ENCODE peak calls at places on chromosomes 4 and X, in five cellular contexts. T is HepG2, N is HEK293T, F is GM12878, K is H1. Y is an unnamed sample.

GRCh38 chr4:141132689-141133145 is 552 bp downstream of the RNF150 start:
- DNase-seq in T (no peak), N (peak; percentile 50), F (no peak), K (no peak), Y (no peak)

GRCh38 chrX:433771-434170 is 47.1 kb upstream of the PPP2R3B start:
- DNase-seq in T (no peak), N (no peak), F (no peak), K (no peak), Y (no peak)

GRCh38 chr4:126038492-126039236 is 723.9 kb downstream of the FAT4 start:
- DNase-seq in T (no peak), N (no peak), F (no peak), K (no peak), Y (no peak)

GRCh38 chr4:16199132-16199531 is 27.1 kb downstream of the TAPT1 start:
- DNase-seq in T (peak; percentile 15), N (no peak), F (no peak), K (no peak), Y (no peak)

GRCh38 chr4:24979554-24979953 is 51.2 kb downstream of the LGI2 start:
- DNase-seq in T (no peak), N (no peak), F (no peak), K (no peak), Y (no peak)

GRCh38 chr4:68109891-68110290 is 19.8 kb downstream of the TMPRSS11F start:
- DNase-seq in T (no peak), N (no peak), F (no peak), K (no peak), Y (no peak)

GRCh38 chr4:122285285-122285684 is 93.5 kb upstream of the ADAD1 start:
- DNase-seq in T (no peak), N (no peak), F (no peak), K (no peak), Y (no peak)

GRCh38 chr4:141462361-141462760 is 174.0 kb upstream of the IL15 start:
- DNase-seq in T (no peak), N (no peak), F (no peak), K (no peak), Y (no peak)

GRCh38 chr4:169147217-169147616 is 123.5 kb downstream of the SH3RF1 start:
- DNase-seq in T (no peak), N (no peak), F (no peak), K (no peak), Y (no peak)

GRCh38 chrX:7093305-7093704 is 54.2 kb upstream of the STS start:
- DNase-seq in T (no peak), N (no peak), F (no peak), K (no peak), Y (no peak)

GRCh38 chr4:183175631-183176232 is 76.7 kb downstream of the WWC2 start:
- DNase-seq in T (peak; percentile 89), N (no peak), F (no peak), K (no peak), Y (no peak)
- TF ChIP-seq SUZ12 in T (no peak), N (no peak), F (no peak), K (no peak), Y (no peak)

GRCh38 chr4:145722561-145722960 is 42.6 kb downstream of the C4orf51 start:
- DNase-seq in T (no peak), N (no peak), F (no peak), K (no peak), Y (no peak)
- TF ChIP-seq SUZ12 in T (no peak), N (no peak), F (no peak), K (no peak), Y (no peak)

GRCh38 chr4:140014284-140014683 is 139.7 kb downstream of the MAML3 start:
- DNase-seq in T (no peak), N (no peak), F (no peak), K (no peak), Y (no peak)
- TF ChIP-seq SUZ12 in T (no peak), N (no peak), F (no peak), K (no peak), Y (no peak)

GRCh38 chr4:139950568-139950967 is 203.4 kb downstream of the MAML3 start:
- DNase-seq in T (no peak), N (no peak), F (peak; percentile 83), K (no peak), Y (no peak)
- TF ChIP-seq SUZ12 in T (no peak), N (no peak), F (no peak), K (no peak), Y (no peak)

GRCh38 chr4:12488672-12489071 is 995.5 kb downstream of the RAB28 start:
- DNase-seq in T (no peak), N (no peak), F (no peak), K (no peak), Y (no peak)
- TF ChIP-seq SUZ12 in T (no peak), N (no peak), F (no peak), K (no peak), Y (no peak)

GRCh38 chr4:6277935-6278800 is 8.5 kb downstream of the WFS1 start:
- DNase-seq in T (no peak), N (no peak), F (no peak), K (no peak), Y (no peak)

GRCh38 chr4:6277139-6277802 is 7.6 kb downstream of the WFS1 start:
- DNase-seq in T (peak; percentile 47), N (no peak), F (no peak), K (no peak), Y (no peak)

GRCh38 chr4:6280365-6280996 is 10.8 kb downstream of the WFS1 start:
- DNase-seq in T (no peak), N (no peak), F (no peak), K (no peak), Y (no peak)

GRCh38 chr4:6279582-6280289 is 10.1 kb downstream of the WFS1 start:
- DNase-seq in T (no peak), N (no peak), F (no peak), K (no peak), Y (no peak)

GRCh38 chr4:6278801-6279197 is 9.1 kb downstream of the WFS1 start:
- DNase-seq in T (peak; percentile 73), N (no peak), F (peak; percentile 42), K (no peak), Y (no peak)
- TF ChIP-seq SUZ12 in T (no peak), N (no peak), F (no peak), K (no peak), Y (no peak)

DNA sequence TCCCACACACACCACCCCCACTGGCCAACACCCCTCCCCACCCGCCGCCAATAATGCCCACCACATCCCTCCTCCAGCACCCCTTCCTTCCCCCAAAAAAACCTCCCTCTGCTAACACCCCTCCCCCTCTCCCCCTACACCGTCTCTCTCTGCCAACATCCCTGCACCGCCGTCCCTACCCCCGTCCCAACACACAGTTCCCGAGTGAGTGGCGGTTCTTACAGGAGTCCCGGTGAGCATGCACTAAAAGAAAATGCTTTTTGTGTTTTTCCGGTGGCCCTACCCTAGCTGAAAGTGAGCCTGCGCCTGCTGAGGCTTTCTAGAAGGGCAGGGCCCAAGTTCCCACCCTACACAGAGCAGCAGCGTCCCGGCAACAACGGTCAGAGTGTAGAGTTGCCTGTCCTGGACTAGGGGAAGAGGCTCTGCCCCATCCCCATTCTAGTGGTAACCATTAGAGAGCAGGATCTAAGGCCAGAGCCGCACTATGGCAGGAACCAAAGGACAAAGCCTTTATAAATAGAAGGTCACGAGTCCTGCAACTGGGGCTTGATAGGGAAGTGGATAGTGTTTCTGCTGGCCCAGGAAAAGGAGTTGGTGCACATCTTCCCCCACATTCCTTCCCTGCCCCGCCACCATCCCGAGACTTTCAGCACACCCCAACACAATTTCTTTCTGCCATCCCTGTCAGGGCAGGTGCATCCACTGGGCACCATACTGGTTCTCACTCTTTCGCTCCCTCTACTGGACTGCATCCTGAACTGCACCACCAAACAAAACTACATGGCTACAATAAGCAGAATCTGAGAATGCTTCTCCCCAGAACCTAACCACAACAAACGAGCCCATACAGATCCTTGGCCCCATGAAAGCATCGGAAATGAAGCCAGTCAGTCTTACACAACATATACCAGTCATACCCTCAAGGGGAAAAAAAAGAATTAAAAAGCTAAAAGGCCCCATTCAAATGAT is 78.1 kb upstream of the PAGE3 start:
- DNase-seq in T (peak; percentile 3), N (peak; percentile 55), F (peak; percentile 21), K (peak; percentile 15), Y (peak; percentile 18)
- TF ChIP-seq SUZ12 in T (no peak), N (no peak), F (no peak), K (no peak), Y (no peak)

GRCh38 chr4:138897818-138898226 is 117.8 kb upstream of the NOCT start:
- DNase-seq in T (peak; percentile 7), N (no peak), F (no peak), K (no peak), Y (no peak)
- TF ChIP-seq SUZ12 in T (no peak), N (no peak), F (no peak), K (no peak), Y (no peak)

Y was measured in NT2/D1.